ENCODE peak calls at places on chromosome X, in eight cellular contexts. One of them, this sample, is unnamed.

GRCh38 chrX:65536291-65536690 is 1.7 kb upstream of the LAS1L start:
- DNase-seq in HFF-Myc: no peak
- DNase-seq in fibroblast of lung: no peak
- DNase-seq in heart right ventricle: no peak
- DNase-seq in AG09309: no peak
- DNase-seq in HCT116: no peak
- DNase-seq in NB4: no peak
- DNase-seq in breast epithelium: no peak
- DNase-seq in this sample: no peak

GRCh38 chrX:68985135-68985725 is 156.4 kb downstream of the EFNB1 start:
- DNase-seq in HFF-Myc: no peak
- DNase-seq in fibroblast of lung: no peak
- DNase-seq in heart right ventricle: no peak
- DNase-seq in AG09309: no peak
- DNase-seq in HCT116: no peak
- DNase-seq in NB4: no peak
- DNase-seq in breast epithelium: no peak
- DNase-seq in this sample: no peak

GRCh38 chrX:123988423-123989116 is 27.1 kb downstream of the STAG2 start:
- DNase-seq in HFF-Myc: no peak
- DNase-seq in fibroblast of lung: no peak
- DNase-seq in heart right ventricle: no peak
- DNase-seq in AG09309: no peak
- DNase-seq in HCT116: no peak
- DNase-seq in NB4: no peak
- DNase-seq in breast epithelium: no peak
- DNase-seq in this sample: no peak

GRCh38 chrX:24387724-24388123 is 27.3 kb downstream of the SUPT20HL1 start:
- DNase-seq in HFF-Myc: no peak
- DNase-seq in fibroblast of lung: no peak
- DNase-seq in heart right ventricle: no peak
- DNase-seq in AG09309: no peak
- DNase-seq in HCT116: no peak
- DNase-seq in NB4: no peak
- DNase-seq in breast epithelium: no peak
- DNase-seq in this sample: no peak

GRCh38 chrX:108001218-108001814 is 19.1 kb upstream of the TEX13B start:
- DNase-seq in HFF-Myc: peak
- DNase-seq in fibroblast of lung: peak
- DNase-seq in heart right ventricle: no peak
- DNase-seq in AG09309: peak
- DNase-seq in HCT116: peak
- DNase-seq in NB4: peak
- DNase-seq in breast epithelium: no peak
- DNase-seq in this sample: peak

GRCh38 chrX:136867518-136867917 is 13.0 kb downstream of the RBMX start:
- DNase-seq in HFF-Myc: no peak
- DNase-seq in fibroblast of lung: peak
- DNase-seq in heart right ventricle: no peak
- DNase-seq in AG09309: no peak
- DNase-seq in HCT116: no peak
- DNase-seq in NB4: no peak
- DNase-seq in breast epithelium: no peak
- DNase-seq in this sample: peak

GRCh38 chrX:101291204-101291603 is at the start of gene TAF7L:
- DNase-seq in HFF-Myc: no peak
- DNase-seq in fibroblast of lung: peak
- DNase-seq in heart right ventricle: no peak
- DNase-seq in AG09309: no peak
- DNase-seq in HCT116: no peak
- DNase-seq in NB4: no peak
- DNase-seq in breast epithelium: no peak
- DNase-seq in this sample: peak

GRCh38 chrX:9131066-9131465 is 97.1 kb upstream of the FAM9B start:
- DNase-seq in HFF-Myc: no peak
- DNase-seq in fibroblast of lung: no peak
- DNase-seq in heart right ventricle: no peak
- DNase-seq in AG09309: no peak
- DNase-seq in HCT116: no peak
- DNase-seq in NB4: no peak
- DNase-seq in breast epithelium: no peak
- DNase-seq in this sample: no peak

GRCh38 chrX:140274761-140275525 is 229.9 kb downstream of the SOX3 start:
- DNase-seq in HFF-Myc: no peak
- DNase-seq in fibroblast of lung: peak
- DNase-seq in heart right ventricle: no peak
- DNase-seq in AG09309: no peak
- DNase-seq in HCT116: no peak
- DNase-seq in NB4: no peak
- DNase-seq in breast epithelium: no peak
- DNase-seq in this sample: peak

GRCh38 chrX:145844886-145845285 is 27.3 kb downstream of the SLITRK2 start:
- DNase-seq in HFF-Myc: no peak
- DNase-seq in fibroblast of lung: no peak
- DNase-seq in heart right ventricle: no peak
- DNase-seq in AG09309: no peak
- DNase-seq in HCT116: no peak
- DNase-seq in NB4: no peak
- DNase-seq in breast epithelium: no peak
- DNase-seq in this sample: no peak

GRCh38 chrX:134137353-134137752 is 99.6 kb upstream of the CCDC160 start:
- DNase-seq in HFF-Myc: no peak
- DNase-seq in fibroblast of lung: no peak
- DNase-seq in heart right ventricle: no peak
- DNase-seq in AG09309: no peak
- DNase-seq in HCT116: no peak
- DNase-seq in NB4: no peak
- DNase-seq in breast epithelium: no peak
- DNase-seq in this sample: no peak

GRCh38 chrX:129748265-129748664 is 9.5 kb downstream of the XPNPEP2 start:
- DNase-seq in HFF-Myc: no peak
- DNase-seq in fibroblast of lung: peak
- DNase-seq in heart right ventricle: no peak
- DNase-seq in AG09309: peak
- DNase-seq in HCT116: no peak
- DNase-seq in NB4: no peak
- DNase-seq in breast epithelium: no peak
- DNase-seq in this sample: peak

GRCh38 chrX:44675364-44676024 is 132.8 kb upstream of the FUNDC1 start:
- DNase-seq in HFF-Myc: peak
- DNase-seq in fibroblast of lung: peak
- DNase-seq in heart right ventricle: peak
- DNase-seq in AG09309: peak
- DNase-seq in HCT116: no peak
- DNase-seq in NB4: peak
- DNase-seq in breast epithelium: peak
- DNase-seq in this sample: peak

GRCh38 chrX:9182041-9182440 is 148.1 kb upstream of the FAM9B start:
- DNase-seq in HFF-Myc: no peak
- DNase-seq in fibroblast of lung: no peak
- DNase-seq in heart right ventricle: no peak
- DNase-seq in AG09309: no peak
- DNase-seq in HCT116: no peak
- DNase-seq in NB4: no peak
- DNase-seq in breast epithelium: no peak
- DNase-seq in this sample: no peak

GRCh38 chrX:133983974-133984578 is 1.3 kb downstream of the GPC3 start:
- DNase-seq in HFF-Myc: no peak
- DNase-seq in fibroblast of lung: no peak
- DNase-seq in heart right ventricle: no peak
- DNase-seq in AG09309: no peak
- DNase-seq in HCT116: no peak
- DNase-seq in NB4: no peak
- DNase-seq in breast epithelium: no peak
- DNase-seq in this sample: no peak

GRCh38 chrX:74343970-74344622 is 40.1 kb downstream of the ZCCHC13 start:
- DNase-seq in HFF-Myc: peak
- DNase-seq in fibroblast of lung: peak
- DNase-seq in heart right ventricle: peak
- DNase-seq in AG09309: peak
- DNase-seq in HCT116: peak
- DNase-seq in NB4: peak
- DNase-seq in breast epithelium: peak
- DNase-seq in this sample: peak

GRCh38 chrX:74557378-74557777 is 57.0 kb downstream of the RLIM start:
- DNase-seq in HFF-Myc: no peak
- DNase-seq in fibroblast of lung: no peak
- DNase-seq in heart right ventricle: no peak
- DNase-seq in AG09309: no peak
- DNase-seq in HCT116: no peak
- DNase-seq in NB4: no peak
- DNase-seq in breast epithelium: no peak
- DNase-seq in this sample: no peak

GRCh38 chrX:69277961-69278795 is 112.9 kb upstream of the PJA1 start:
- DNase-seq in HFF-Myc: no peak
- DNase-seq in fibroblast of lung: no peak
- DNase-seq in heart right ventricle: no peak
- DNase-seq in AG09309: no peak
- DNase-seq in HCT116: no peak
- DNase-seq in NB4: no peak
- DNase-seq in breast epithelium: no peak
- DNase-seq in this sample: no peak

GRCh38 chrX:46180258-46180687 is 364.9 kb downstream of the ZNF674 start:
- DNase-seq in HFF-Myc: peak
- DNase-seq in fibroblast of lung: peak
- DNase-seq in heart right ventricle: no peak
- DNase-seq in AG09309: peak
- DNase-seq in HCT116: peak
- DNase-seq in NB4: peak
- DNase-seq in breast epithelium: no peak
- DNase-seq in this sample: peak

GRCh38 chrX:118536687-118537461 is 41.3 kb downstream of the DOCK11 start:
- DNase-seq in HFF-Myc: no peak
- DNase-seq in fibroblast of lung: peak
- DNase-seq in heart right ventricle: no peak
- DNase-seq in AG09309: no peak
- DNase-seq in HCT116: no peak
- DNase-seq in NB4: peak
- DNase-seq in breast epithelium: no peak
- DNase-seq in this sample: peak

GRCh38 chrX:132737743-132738142 is 220.7 kb downstream of the HS6ST2 start:
- DNase-seq in HFF-Myc: no peak
- DNase-seq in fibroblast of lung: no peak
- DNase-seq in heart right ventricle: no peak
- DNase-seq in AG09309: no peak
- DNase-seq in HCT116: peak
- DNase-seq in NB4: peak
- DNase-seq in breast epithelium: peak
- DNase-seq in this sample: no peak

GRCh38 chrX:6325437-6325836 is 96.8 kb upstream of the NLGN4X start:
- DNase-seq in HFF-Myc: no peak
- DNase-seq in fibroblast of lung: no peak
- DNase-seq in heart right ventricle: no peak
- DNase-seq in AG09309: no peak
- DNase-seq in HCT116: no peak
- DNase-seq in NB4: no peak
- DNase-seq in breast epithelium: no peak
- DNase-seq in this sample: no peak

DNA sequence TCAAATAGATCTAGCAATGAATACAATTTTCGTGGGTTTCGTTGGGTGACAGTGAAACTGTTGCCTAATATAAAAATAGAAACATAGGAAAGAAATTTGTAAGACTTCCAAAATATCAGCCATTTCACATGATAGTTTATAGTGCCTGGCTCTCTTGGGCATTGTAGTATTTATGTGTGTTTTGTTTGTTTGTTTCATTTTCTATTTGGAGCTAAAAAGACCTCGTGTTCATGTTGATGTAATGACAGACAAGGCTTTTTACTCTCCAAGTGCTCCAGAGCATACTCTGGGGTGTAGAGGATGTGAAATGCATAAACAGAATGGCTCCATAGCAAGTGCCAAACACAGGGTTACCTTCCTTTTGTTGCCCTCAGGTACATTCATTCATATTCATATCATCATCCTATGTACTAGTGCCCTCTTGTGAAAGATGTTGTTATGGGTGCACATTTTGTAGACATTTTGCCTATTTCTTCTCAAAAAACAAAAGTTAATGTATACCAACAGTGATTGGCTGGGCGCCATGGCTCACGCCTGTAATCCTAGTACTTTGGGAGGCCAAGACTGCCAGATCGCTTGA is 100.7 kb upstream of the AMOT start:
- DNase-seq in HFF-Myc: no peak
- DNase-seq in fibroblast of lung: no peak
- DNase-seq in heart right ventricle: no peak
- DNase-seq in AG09309: no peak
- DNase-seq in HCT116: no peak
- DNase-seq in NB4: no peak
- DNase-seq in breast epithelium: no peak
- DNase-seq in this sample: no peak
- TF ChIP-seq CTCF in HFF-Myc: no peak
- TF ChIP-seq CTCF in fibroblast of lung: no peak
- TF ChIP-seq CTCF in heart right ventricle: no peak
- TF ChIP-seq CTCF in AG09309: no peak
- TF ChIP-seq CTCF in HCT116: no peak
- TF ChIP-seq CTCF in NB4: no peak
- TF ChIP-seq CTCF in breast epithelium: no peak
- TF ChIP-seq CTCF in this sample: no peak

DNA sequence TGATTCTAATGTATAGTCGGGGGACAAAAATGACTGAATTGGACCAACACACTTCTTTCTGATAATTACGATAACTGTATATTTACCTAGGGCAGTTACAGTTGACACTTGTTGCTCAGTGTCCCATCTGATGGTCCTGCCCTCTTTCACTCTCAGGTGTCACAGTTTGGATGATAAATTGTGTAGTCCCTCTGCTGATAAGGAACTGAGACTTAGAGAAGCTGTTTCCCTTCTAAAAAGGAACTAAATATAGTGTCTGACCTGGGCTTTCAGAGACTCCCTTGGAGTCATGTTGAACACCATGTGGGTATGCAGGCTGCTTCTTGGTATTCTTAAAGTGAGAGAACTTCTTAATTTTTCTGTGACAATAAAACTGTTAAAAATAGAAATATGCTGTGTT is 23.7 kb upstream of the PNPLA4 start:
- DNase-seq in HFF-Myc: no peak
- DNase-seq in fibroblast of lung: no peak
- DNase-seq in heart right ventricle: no peak
- DNase-seq in AG09309: no peak
- DNase-seq in HCT116: no peak
- DNase-seq in NB4: no peak
- DNase-seq in breast epithelium: no peak
- DNase-seq in this sample: no peak
- H3K4me3 ChIP-seq in HFF-Myc: no peak
- H3K4me3 ChIP-seq in fibroblast of lung: no peak
- H3K4me3 ChIP-seq in heart right ventricle: no peak
- H3K4me3 ChIP-seq in AG09309: no peak
- H3K4me3 ChIP-seq in HCT116: no peak
- H3K4me3 ChIP-seq in NB4: no peak
- H3K4me3 ChIP-seq in breast epithelium: no peak
- H3K4me3 ChIP-seq in this sample: no peak

GRCh38 chrX:49101629-49101984 is 21.9 kb upstream of the WDR45 start:
- DNase-seq in HFF-Myc: no peak
- DNase-seq in fibroblast of lung: no peak
- DNase-seq in heart right ventricle: no peak
- DNase-seq in AG09309: no peak
- DNase-seq in HCT116: no peak
- DNase-seq in NB4: no peak
- DNase-seq in breast epithelium: no peak
- DNase-seq in this sample: no peak
- TF ChIP-seq CTCF in HFF-Myc: no peak
- TF ChIP-seq CTCF in fibroblast of lung: no peak
- TF ChIP-seq CTCF in heart right ventricle: no peak
- TF ChIP-seq CTCF in AG09309: no peak
- TF ChIP-seq CTCF in HCT116: no peak
- TF ChIP-seq CTCF in NB4: no peak
- TF ChIP-seq CTCF in breast epithelium: no peak
- TF ChIP-seq CTCF in this sample: no peak

GRCh38 chrX:154980330-154981115 is 42.0 kb downstream of the F8 start:
- DNase-seq in HFF-Myc: peak
- DNase-seq in fibroblast of lung: peak
- DNase-seq in heart right ventricle: peak
- DNase-seq in AG09309: peak
- DNase-seq in HCT116: peak
- DNase-seq in NB4: peak
- DNase-seq in breast epithelium: peak
- DNase-seq in this sample: peak
- H3K4me3 ChIP-seq in HFF-Myc: peak
- H3K4me3 ChIP-seq in fibroblast of lung: peak
- H3K4me3 ChIP-seq in heart right ventricle: peak
- H3K4me3 ChIP-seq in AG09309: peak
- H3K4me3 ChIP-seq in HCT116: peak
- H3K4me3 ChIP-seq in NB4: peak
- H3K4me3 ChIP-seq in breast epithelium: peak
- H3K4me3 ChIP-seq in this sample: peak